ENCODE peak calls at places on chromosomes 13 and 19, in eight cellular contexts. S is omental fat pad; Y is RKO; L is brain microvascular endothelial cell; B is activated naive CD8-positive, alpha-beta T cell treated with anti-CD3 and anti-CD28 coated beads, Interleukin-2, amount 50 U/mL, for 24 hours; D is activated CD8-positive, alpha-beta memory T cell treated with anti-CD3 and anti-CD28 coated beads for 1 hour; Z is kidney; I is foreskin fibroblast. W is an unnamed sample.

GRCh38 chr19:1067341-1068103 is 555 bp downstream of the ARHGAP45 start:
- DNase-seq in I (no peak), D (peak; percentile 45), Y (no peak), Z (peak; percentile 80), S (no peak), B (no peak), L (no peak), W (no peak)

GRCh38 chr13:113657851-113658741 is at the start of gene ATP4B:
- DNase-seq in S (no peak), B (no peak), D (no peak), Y (no peak), Z (peak; percentile 64), I (no peak), L (no peak), W (no peak)

GRCh38 chr13:59691501-59692066 is 472.1 kb downstream of the DIAPH3 start:
- DNase-seq in Z (no peak), S (no peak), I (no peak), B (no peak), Y (no peak), D (no peak), L (no peak), W (no peak)

GRCh38 chr13:100491164-100491847 is 97.3 kb downstream of the GGACT start:
- DNase-seq in D (no peak), I (peak; percentile 60), L (peak; percentile 42), B (no peak), S (no peak), Y (no peak), Z (no peak), W (peak; percentile 81)

GRCh38 chr19:51016798-51017683 is 2.5 kb downstream of the KLK10 start:
- DNase-seq in B (peak; percentile 70), Y (peak; percentile 22), I (peak; percentile 16), Z (no peak), L (peak; percentile 14), D (peak; percentile 40), S (no peak), W (no peak)

GRCh38 chr13:112793545-112794445 is 104.0 kb downstream of the ATP11A start:
- DNase-seq in D (no peak), B (no peak), S (no peak), L (no peak), Z (no peak), Y (no peak), I (no peak), W (no peak)

GRCh38 chr13:49292742-49293498 is 45.2 kb downstream of the CDADC1 start:
- DNase-seq in D (no peak), I (peak; percentile 46), B (peak; percentile 33), S (no peak), Z (no peak), L (peak; percentile 79), Y (no peak), W (peak; percentile 87)

GRCh38 chr13:51844862-51845573 is at the start of gene TMEM272:
- DNase-seq in L (peak; percentile 27), B (peak; percentile 78), Z (no peak), S (peak; percentile 44), D (no peak), I (no peak), Y (peak; percentile 32), W (no peak)

GRCh38 chr19:35154535-35155406 is at the start of gene FXYD5:
- DNase-seq in L (peak; percentile 56), B (peak; percentile 86), Z (peak; percentile 91), D (peak; percentile 61), I (peak; percentile 83), S (peak; percentile 62), Y (peak; percentile 89), W (peak; percentile 47)

GRCh38 chr19:16912780-16913179 is 24.0 kb downstream of the F2RL3 start:
- DNase-seq in B (no peak), Z (no peak), S (no peak), Y (no peak), L (no peak), D (no peak), I (no peak), W (no peak)

GRCh38 chr19:47848871-47849473 is 10.1 kb upstream of the TPRX2 start:
- DNase-seq in B (peak; percentile 61), S (no peak), L (peak; percentile 10), D (no peak), Y (no peak), I (no peak), Z (no peak), W (no peak)

GRCh38 chr19:38211779-38212178 is 12.2 kb downstream of the DPF1 start:
- DNase-seq in Z (no peak), Y (no peak), L (no peak), D (no peak), B (no peak), I (no peak), S (no peak), W (no peak)

GRCh38 chr19:34794289-34794960 is 21.4 kb upstream of the ZNF599 start:
- DNase-seq in Y (no peak), I (no peak), B (no peak), S (no peak), L (no peak), Z (no peak), D (no peak), W (no peak)

GRCh38 chr13:37453246-37453645 is 145.3 kb downstream of the POSTN start:
- DNase-seq in S (no peak), Z (no peak), D (no peak), Y (no peak), L (no peak), I (no peak), B (no peak), W (peak; percentile 67)

GRCh38 chr19:277581-278165 is 13.5 kb downstream of the PLPP2 start:
- DNase-seq in L (peak; percentile 32), B (no peak), Z (no peak), Y (no peak), I (no peak), D (no peak), S (no peak), W (no peak)

GRCh38 chr19:9842834-9843625 is 7.9 kb downstream of the PIN1 start:
- DNase-seq in Z (no peak), B (no peak), D (no peak), Y (no peak), L (no peak), S (no peak), I (no peak), W (no peak)

GRCh38 chr13:107216046-107216715 is 648.2 kb upstream of the ARGLU1 start:
- DNase-seq in L (no peak), D (no peak), S (no peak), I (no peak), B (no peak), Z (no peak), Y (no peak), W (no peak)

GRCh38 chr13:32040689-32041088 is 9.1 kb downstream of the FRY start:
- DNase-seq in S (no peak), D (no peak), B (no peak), Z (no peak), Y (no peak), I (no peak), L (no peak), W (no peak)

GRCh38 chr19:32265991-32266390 is 79.4 kb upstream of the ZNF507 start:
- DNase-seq in I (no peak), Z (no peak), S (no peak), L (no peak), D (no peak), B (no peak), Y (no peak), W (no peak)

GRCh38 chr13:40109324-40109958 is 454.0 kb downstream of the COG6 start:
- DNase-seq in S (no peak), Z (no peak), L (peak; percentile 96), B (no peak), Y (peak; percentile 78), D (no peak), I (peak; percentile 75), W (peak; percentile 86)

GRCh38 chr13:110911880-110912279 is 3.0 kb downstream of the ANKRD10 start:
- DNase-seq in D (no peak), Y (no peak), I (no peak), S (no peak), L (no peak), B (no peak), Z (no peak), W (no peak)

GRCh38 chr19:45757696-45758095 is 11.4 kb downstream of the SIX5 start:
- DNase-seq in D (no peak), B (no peak), I (no peak), Y (no peak), L (no peak), S (no peak), Z (no peak), W (no peak)

GRCh38 chr19:2607712-2608601 is 94.5 kb downstream of the GNG7 start:
- DNase-seq in D (peak; percentile 46), Y (no peak), L (no peak), B (peak; percentile 91), S (no peak), I (no peak), Z (peak; percentile 76), W (no peak)

GRCh38 chr13:41791056-41791455 is 169.9 kb downstream of the VWA8 start:
- DNase-seq in Y (no peak), D (no peak), I (peak; percentile 18), Z (no peak), B (no peak), S (no peak), L (no peak), W (no peak)

GRCh38 chr13:49248433-49249002 is 793 bp downstream of the CDADC1 start:
- DNase-seq in Y (peak; percentile 22), I (no peak), Z (no peak), L (peak; percentile 6), B (no peak), S (no peak), D (no peak), W (no peak)

GRCh38 chr13:98563071-98563470 is 13.8 kb downstream of the STK24 start:
- DNase-seq in S (no peak), D (no peak), I (no peak), B (no peak), Y (no peak), L (no peak), Z (no peak), W (no peak)

GRCh38 chr13:35747594-35747993 is 271.1 kb upstream of the MAB21L1 start:
- DNase-seq in Y (no peak), I (no peak), Z (no peak), D (no peak), S (no peak), B (no peak), L (no peak), W (no peak)

GRCh38 chr19:14476663-14477401 is 1.7 kb upstream of the PTGER1 start:
- DNase-seq in Y (no peak), D (no peak), I (peak; percentile 65), L (peak; percentile 84), B (no peak), Z (peak; percentile 92), S (no peak), W (peak; percentile 54)

GRCh38 chr13:64274481-64275217 is 2859.0 kb upstream of the PCDH20 start:
- DNase-seq in I (no peak), D (no peak), S (no peak), Z (no peak), Y (no peak), L (peak; percentile 32), B (no peak), W (no peak)

GRCh38 chr19:33064778-33065550 is at the start of gene RHPN2:
- DNase-seq in L (no peak), Y (peak; percentile 84), D (peak; percentile 11), B (peak; percentile 73), Z (peak; percentile 91), S (no peak), I (peak; percentile 71), W (no peak)

GRCh38 chr19:2167896-2168618 is 4.3 kb downstream of the DOT1L start:
- DNase-seq in D (no peak), Z (peak; percentile 94), Y (peak; percentile 87), B (peak; percentile 53), L (no peak), S (no peak), I (peak; percentile 90), W (no peak)

GRCh38 chr13:51643114-51643881 is 59.0 kb downstream of the WDFY2 start:
- DNase-seq in Y (peak; percentile 38), D (no peak), Z (no peak), L (peak; percentile 94), B (no peak), I (peak; percentile 96), S (no peak), W (peak; percentile 94)

GRCh38 chr13:20254076-20254475 is 22.0 kb upstream of the GJB6 start:
- DNase-seq in L (no peak), I (no peak), D (no peak), Y (no peak), S (no peak), Z (no peak), B (no peak), W (no peak)

GRCh38 chr19:18647371-18647767 is 10.5 kb downstream of the KLHL26 start:
- DNase-seq in Y (no peak), S (no peak), D (no peak), I (no peak), L (no peak), Z (no peak), B (no peak), W (no peak)

W was measured in skeletal muscle cell.